ENCODE peak calls at places on chromosomes 13 and 19, in seven cellular contexts. Z is trophoblast cell, N is H9, G is IMR-90, O is mesendoderm, E is neuronal stem cell, F is H1. P is an unnamed sample.

GRCh38 chr19:37303591-37304171 is 67.2 kb upstream of the ZNF527 start:
- DNase-seq in Z (no peak), N (no peak), G (no peak), O (peak), E (no peak), F (no peak), P (no peak)

GRCh38 chr19:45110811-45111210 is 17.8 kb downstream of the PPP1R37 start:
- DNase-seq in Z (no peak), N (no peak), G (no peak), O (no peak), E (no peak), F (no peak), P (no peak)

GRCh38 chr13:48144413-48145035 is 49.6 kb upstream of the MED4 start:
- DNase-seq in Z (peak), N (no peak), G (peak), O (no peak), E (no peak), F (no peak), P (no peak)

GRCh38 chr19:10878253-10878652 is 6.9 kb downstream of the CARM1 start:
- DNase-seq in Z (no peak), N (no peak), G (no peak), O (no peak), E (no peak), F (no peak), P (no peak)

GRCh38 chr19:18500820-18501219 is 21.1 kb downstream of the ELL start:
- DNase-seq in Z (no peak), N (no peak), G (no peak), O (no peak), E (no peak), F (no peak), P (no peak)

GRCh38 chr19:6002591-6002990 is 24.7 kb upstream of the RANBP3 start:
- DNase-seq in Z (no peak), N (no peak), G (no peak), O (no peak), E (no peak), F (no peak), P (no peak)

GRCh38 chr19:49071860-49072547 is 495 bp downstream of the KCNA7 start:
- DNase-seq in Z (no peak), N (peak), G (no peak), O (peak), E (peak), F (peak), P (no peak)

GRCh38 chr13:93967286-93967685 is 512.2 kb downstream of the DCT start:
- DNase-seq in Z (no peak), N (no peak), G (no peak), O (no peak), E (no peak), F (no peak), P (no peak)

GRCh38 chr13:72698164-72698563 is 29.3 kb downstream of the MZT1 start:
- DNase-seq in Z (no peak), N (no peak), G (no peak), O (no peak), E (no peak), F (no peak), P (no peak)

GRCh38 chr19:14550201-14550754 is 20.9 kb downstream of the TECR start:
- DNase-seq in Z (peak), N (no peak), G (no peak), O (no peak), E (no peak), F (no peak), P (no peak)

GRCh38 chr13:74647211-74647610 is 513.0 kb upstream of the KLF12 start:
- DNase-seq in Z (no peak), N (no peak), G (no peak), O (no peak), E (no peak), F (no peak), P (no peak)

GRCh38 chr13:41970918-41971317 is 10.0 kb upstream of the VWA8 start:
- DNase-seq in Z (peak), N (no peak), G (no peak), O (peak), E (no peak), F (no peak), P (no peak)

GRCh38 chr13:65725001-65725400 is 1505.1 kb downstream of the PCDH9 start:
- DNase-seq in Z (no peak), N (no peak), G (peak), O (no peak), E (no peak), F (no peak), P (no peak)

GRCh38 chr19:4284176-4284958 is 5.3 kb downstream of the SHD start:
- DNase-seq in Z (peak), N (peak), G (no peak), O (peak), E (no peak), F (peak), P (no peak)

GRCh38 chr13:87361216-87361615 is 310.0 kb upstream of the SLITRK5 start:
- DNase-seq in Z (no peak), N (no peak), G (no peak), O (no peak), E (no peak), F (no peak), P (no peak)

GRCh38 chr13:87355451-87355850 is 315.7 kb upstream of the SLITRK5 start:
- DNase-seq in Z (no peak), N (no peak), G (no peak), O (no peak), E (no peak), F (no peak), P (no peak)

DNA sequence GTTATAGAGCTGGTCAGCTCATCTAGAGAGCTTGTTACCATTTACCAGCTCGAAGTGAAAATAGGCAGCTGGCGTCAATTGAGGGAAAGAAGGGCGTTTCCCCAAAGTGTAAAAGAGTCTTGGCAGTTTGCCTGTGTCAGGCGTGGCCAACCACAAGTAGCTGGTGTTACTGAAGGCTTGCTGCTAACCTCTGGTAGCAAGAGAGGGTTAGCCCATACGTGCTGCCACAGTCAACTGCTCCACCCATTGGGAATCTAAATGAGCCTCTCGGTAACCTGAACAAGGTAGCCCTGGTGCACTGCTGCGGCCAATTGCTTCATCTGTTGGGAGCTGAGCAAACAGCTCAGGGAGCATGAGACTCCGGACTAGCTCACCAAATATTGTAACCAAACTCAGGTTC is 314.9 kb upstream of the SLITRK5 start:
- DNase-seq in Z (no peak), N (no peak), G (no peak), O (no peak), E (no peak), F (no peak), P (no peak)
- H2BK5ac ChIP-seq in Z (no peak), N (no peak), G (no peak), O (no peak), E (no peak), F (no peak), P (no peak)

DNA sequence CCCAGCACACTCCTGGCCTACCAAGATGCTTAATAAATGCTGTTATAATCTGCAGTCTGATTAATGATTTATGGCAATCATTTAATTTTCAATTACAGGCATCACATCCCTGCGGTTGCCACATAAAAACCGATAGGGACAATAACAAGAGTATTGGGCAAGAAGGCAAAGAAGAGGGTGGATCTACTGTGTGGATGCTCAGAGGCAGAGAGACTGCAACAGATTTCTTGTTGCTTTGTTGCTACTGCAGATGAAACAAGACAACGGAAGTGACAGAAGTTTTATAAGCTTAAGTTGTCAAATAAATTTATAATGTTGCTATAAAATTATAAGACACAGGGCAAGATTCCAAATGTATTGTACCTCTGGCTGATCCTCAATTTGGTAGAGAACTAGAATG is 154.8 kb downstream of the ABCC4 start:
- DNase-seq in Z (no peak), N (no peak), G (no peak), O (no peak), E (no peak), F (no peak), P (no peak)
- H3K9ac ChIP-seq in Z (no peak), N (no peak), G (no peak), O (no peak), E (no peak), F (no peak), P (no peak)

GRCh38 chr13:32969516-32969941 is 46.7 kb upstream of the KL start:
- DNase-seq in Z (peak), N (no peak), G (peak), O (no peak), E (no peak), F (no peak), P (peak)
- H2BK5ac ChIP-seq in Z (no peak), N (no peak), G (peak), O (no peak), E (no peak), F (no peak), P (peak)

GRCh38 chr19:50332264-50333038 is 3.3 kb upstream of the KCNC3 start:
- DNase-seq in Z (peak), N (peak), G (no peak), O (peak), E (no peak), F (peak), P (no peak)

GRCh38 chr19:50332014-50332263 is 2.8 kb upstream of the KCNC3 start:
- DNase-seq in Z (no peak), N (no peak), G (no peak), O (no peak), E (no peak), F (no peak), P (no peak)

GRCh38 chr19:50330365-50331078 is 1.3 kb upstream of the KCNC3 start:
- DNase-seq in Z (peak), N (peak), G (peak), O (peak), E (peak), F (peak), P (no peak)

GRCh38 chr19:50333235-50333736 is 4.1 kb upstream of the KCNC3 start:
- DNase-seq in Z (peak), N (peak), G (peak), O (peak), E (peak), F (peak), P (peak)

DNA sequence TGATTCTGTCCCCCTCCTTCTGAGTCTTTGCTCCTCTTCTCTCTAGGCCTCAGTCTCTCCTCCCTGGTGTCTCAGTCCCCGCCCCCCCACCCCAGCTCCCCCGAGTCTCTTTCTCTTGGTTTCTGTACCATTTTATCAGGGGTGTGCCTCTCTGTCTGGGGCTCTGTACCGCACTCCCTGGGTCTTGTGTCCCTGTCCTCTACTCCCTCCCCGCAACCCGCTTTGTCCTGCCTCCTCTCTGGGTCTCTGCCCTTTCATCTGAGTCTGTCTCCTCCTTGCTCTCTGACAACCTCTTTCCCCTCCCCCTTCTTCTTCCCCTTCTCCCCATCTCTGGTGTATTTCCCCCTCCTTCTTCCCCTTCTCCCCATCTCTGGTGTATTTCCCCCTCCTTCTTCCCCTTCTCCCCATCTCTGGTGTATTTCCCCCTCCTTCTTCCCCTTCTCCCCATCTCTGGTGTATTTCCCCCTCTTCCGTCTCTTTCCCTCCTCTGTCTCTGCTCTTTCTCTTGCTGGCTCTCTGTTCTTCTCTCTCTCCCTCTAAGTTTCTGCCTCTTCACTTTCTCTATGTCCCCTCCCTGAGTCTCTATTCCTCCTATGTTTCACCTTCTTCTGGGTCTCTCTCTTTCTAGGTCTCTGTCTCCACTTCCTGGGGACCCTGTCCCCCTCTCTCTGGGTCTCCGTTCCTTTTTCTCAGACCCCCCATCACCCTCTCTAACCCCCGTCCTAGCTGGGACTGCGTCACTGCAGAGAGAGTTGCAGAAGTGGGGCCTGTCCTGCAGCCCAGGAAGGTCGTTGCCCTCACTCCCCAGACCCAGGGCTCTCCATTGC is 2.2 kb upstream of the KCNC3 start:
- DNase-seq in Z (no peak), N (peak), G (no peak), O (peak), E (no peak), F (peak), P (no peak)
- H3K9ac ChIP-seq in Z (peak), N (no peak), G (no peak), O (peak), E (peak), F (peak), P (no peak)

DNA sequence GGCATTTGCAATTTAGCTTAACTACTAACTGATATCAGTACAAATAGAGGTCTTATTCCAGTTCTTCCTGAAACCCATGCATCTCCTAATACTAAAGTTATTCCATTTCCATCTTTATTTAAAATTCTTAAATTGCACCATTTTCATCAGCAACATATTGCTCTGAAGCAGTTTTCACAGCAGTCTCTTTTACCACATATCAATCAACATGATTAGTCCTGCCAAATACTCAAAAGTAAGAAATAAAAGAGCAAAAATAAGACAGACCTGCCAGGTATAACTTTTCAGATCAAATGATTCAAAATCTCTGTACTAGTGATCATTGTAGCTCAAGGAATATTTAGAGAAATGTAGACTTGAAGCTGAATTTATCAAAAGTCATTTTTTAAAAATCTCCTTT is 141.7 kb downstream of the SLITRK1 start:
- DNase-seq in Z (no peak), N (no peak), G (no peak), O (no peak), E (no peak), F (no peak), P (no peak)
- H2BK5ac ChIP-seq in Z (no peak), N (no peak), G (no peak), O (no peak), E (no peak), F (no peak), P (no peak)

GRCh38 chr19:39970674-39971379 is at the start of gene PSMC4:
- DNase-seq in Z (peak), N (peak), G (peak), O (peak), E (peak), F (peak), P (peak)

GRCh38 chr19:39969681-39970423 is 1.1 kb upstream of the PSMC4 start:
- DNase-seq in Z (no peak), N (no peak), G (no peak), O (no peak), E (no peak), F (no peak), P (no peak)

GRCh38 chr19:39968789-39969188 is 2.2 kb upstream of the PSMC4 start:
- DNase-seq in Z (no peak), N (no peak), G (no peak), O (no peak), E (no peak), F (no peak), P (no peak)

GRCh38 chr19:39970424-39970673 is 616 bp upstream of the PSMC4 start:
- DNase-seq in Z (no peak), N (no peak), G (no peak), O (no peak), E (no peak), F (no peak), P (no peak)

GRCh38 chr19:39969266-39969665 is 1.7 kb upstream of the PSMC4 start:
- DNase-seq in Z (no peak), N (no peak), G (peak), O (no peak), E (no peak), F (no peak), P (peak)
- H3K9ac ChIP-seq in Z (no peak), N (no peak), G (no peak), O (no peak), E (no peak), F (no peak), P (no peak)

DNA sequence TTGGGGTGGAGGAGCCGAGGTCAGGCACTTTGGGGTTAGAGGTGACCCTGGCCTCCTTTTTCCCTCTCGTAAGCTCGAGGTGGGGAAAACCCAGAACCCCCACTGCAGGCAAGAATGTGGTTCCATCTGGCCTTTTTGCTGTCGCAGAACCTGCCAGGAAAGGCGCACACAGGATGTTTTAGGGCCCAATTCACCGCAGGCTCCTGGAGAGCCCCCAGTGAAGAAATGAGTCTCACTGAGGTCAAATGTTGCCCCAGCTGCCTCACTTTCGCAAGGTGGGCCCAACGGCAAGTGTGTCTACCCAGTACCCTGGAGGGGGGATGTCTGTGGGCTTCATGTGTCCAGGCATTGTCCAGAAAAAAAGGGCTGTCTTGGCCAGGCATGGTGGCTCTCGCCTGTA is 61.8 kb downstream of the PEX11G start:
- DNase-seq in Z (no peak), N (no peak), G (no peak), O (no peak), E (no peak), F (no peak), P (no peak)
- H2BK5ac ChIP-seq in Z (peak), N (no peak), G (no peak), O (no peak), E (no peak), F (no peak), P (no peak)